ENCODE peak calls at places on chromosomes 11 and 22, in five cellular contexts. W, O, H, U and D are unnamed samples.
A peak's percentile ranks its signal among the peaks of the same experiment; 100 is the strongest.

GRCh38 chr11:129788278-129788677 is 27.4 kb upstream of the TMEM45B start:
- DNase-seq in O (no peak), H (no peak), W (no peak), U (no peak), D (no peak)

GRCh38 chr11:15073361-15074205 is at the start of gene CALCB:
- DNase-seq in O (no peak), H (no peak), U (no peak), W (no peak), D (no peak)

GRCh38 chr11:72668645-72669347 is 5.4 kb downstream of the PDE2A start:
- DNase-seq in U (no peak), H (no peak), O (no peak), W (no peak), D (no peak)

GRCh38 chr11:115161876-115162275 is 342.3 kb downstream of the CADM1 start:
- DNase-seq in O (no peak), W (no peak), U (no peak), H (no peak), D (no peak)

GRCh38 chr22:36048911-36049677 is 20.5 kb upstream of the RBFOX2 start:
- DNase-seq in W (no peak), O (no peak), H (no peak), U (no peak), D (no peak)

GRCh38 chr22:19554834-19555404 is 30.7 kb upstream of the CLDN5 start:
- DNase-seq in W (no peak), O (no peak), U (peak; percentile 28), H (no peak), D (no peak)

GRCh38 chr11:77250881-77251640 is 50.4 kb downstream of the GDPD4 start:
- DNase-seq in H (no peak), W (no peak), U (no peak), O (no peak), D (no peak)

GRCh38 chr22:39092111-39092867 is 4.8 kb upstream of the APOBEC3H start:
- DNase-seq in W (no peak), O (no peak), U (no peak), H (no peak), D (no peak)

GRCh38 chr11:8369592-8370205 is 106.0 kb upstream of the LMO1 start:
- DNase-seq in U (no peak), O (no peak), H (no peak), W (no peak), D (no peak)

GRCh38 chr11:63666874-63667273 is 4.3 kb downstream of the ATL3 start:
- DNase-seq in O (no peak), U (no peak), H (no peak), W (no peak), D (no peak)

GRCh38 chr22:34946339-34946985 is 119.5 kb upstream of the ISX start:
- DNase-seq in H (no peak), U (no peak), W (no peak), O (no peak), D (no peak)

GRCh38 chr11:67640021-67640757 is 626 bp upstream of the TBX10 start:
- DNase-seq in W (peak; percentile 57), U (peak; percentile 36), O (peak; percentile 54), H (peak; percentile 61), D (no peak)

GRCh38 chr11:69918938-69919650 is 99.9 kb upstream of the FGF3 start:
- DNase-seq in H (peak; percentile 55), W (peak; percentile 73), O (no peak), U (peak; percentile 43), D (no peak)

GRCh38 chr11:34356918-34357645 is 728 bp downstream of the ABTB2 start:
- DNase-seq in O (peak; percentile 43), H (no peak), W (peak; percentile 59), U (no peak), D (no peak)

GRCh38 chr11:34354782-34355181 is 3.0 kb downstream of the ABTB2 start:
- DNase-seq in O (no peak), W (no peak), H (no peak), U (no peak), D (no peak)

GRCh38 chr11:34355726-34356125 is 2.1 kb downstream of the ABTB2 start:
- DNase-seq in H (no peak), W (no peak), O (no peak), U (no peak), D (no peak)

GRCh38 chr11:34356576-34356917 is 1.3 kb downstream of the ABTB2 start:
- DNase-seq in H (no peak), U (no peak), W (no peak), O (no peak), D (no peak)

GRCh38 chr11:34356130-34356529 is 1.7 kb downstream of the ABTB2 start:
- DNase-seq in U (no peak), O (no peak), H (no peak), W (no peak), D (no peak)
- TF ChIP-seq CTCF in U (no peak), O (no peak), H (no peak), W (no peak), D (peak; percentile 14)

GRCh38 chr22:25170426-25170980 is 29.2 kb upstream of the CRYBB3 start:
- DNase-seq in W (no peak), U (no peak), H (no peak), O (no peak), D (no peak)

GRCh38 chr22:25169278-25170031 is 30.2 kb upstream of the CRYBB3 start:
- DNase-seq in U (peak; percentile 33), W (peak; percentile 31), H (no peak), O (no peak), D (no peak)

GRCh38 chr22:25174888-25175411 is 24.7 kb upstream of the CRYBB3 start:
- DNase-seq in U (no peak), O (no peak), H (no peak), W (no peak), D (no peak)

GRCh38 chr22:25174156-25174887 is 25.3 kb upstream of the CRYBB3 start:
- DNase-seq in U (no peak), W (no peak), H (no peak), O (no peak), D (no peak)

GRCh38 chr22:25172153-25172552 is 27.5 kb upstream of the CRYBB3 start:
- DNase-seq in W (no peak), U (peak; percentile 8), O (no peak), H (no peak), D (no peak)
- TF ChIP-seq CTCF in W (peak; percentile 15), U (peak; percentile 59), O (no peak), H (no peak), D (peak; percentile 41)

GRCh38 chr11:132186699-132187098 is 816.3 kb downstream of the NTM start:
- DNase-seq in H (no peak), O (no peak), U (no peak), W (no peak), D (no peak)

GRCh38 chr11:132186193-132186592 is 815.8 kb downstream of the NTM start:
- DNase-seq in U (no peak), O (no peak), W (no peak), H (no peak), D (no peak)

GRCh38 chr11:132187814-132188213 is 817.4 kb downstream of the NTM start:
- DNase-seq in O (no peak), W (no peak), U (no peak), H (no peak), D (no peak)

GRCh38 chr11:132187391-132187790 is 817.0 kb downstream of the NTM start:
- DNase-seq in O (no peak), W (no peak), H (no peak), U (no peak), D (no peak)

GRCh38 chr11:132184079-132184478 is 813.7 kb downstream of the NTM start:
- DNase-seq in W (no peak), H (no peak), O (no peak), U (no peak), D (no peak)
- TF ChIP-seq CTCF in W (no peak), H (no peak), O (no peak), U (no peak), D (no peak)

GRCh38 chr11:122293298-122294023 is 177.4 kb upstream of the BLID start:
- DNase-seq in U (no peak), W (no peak), O (no peak), H (no peak), D (no peak)
- TF ChIP-seq CTCF in U (peak; percentile 26), W (no peak), O (no peak), H (no peak), D (no peak)

DNA sequence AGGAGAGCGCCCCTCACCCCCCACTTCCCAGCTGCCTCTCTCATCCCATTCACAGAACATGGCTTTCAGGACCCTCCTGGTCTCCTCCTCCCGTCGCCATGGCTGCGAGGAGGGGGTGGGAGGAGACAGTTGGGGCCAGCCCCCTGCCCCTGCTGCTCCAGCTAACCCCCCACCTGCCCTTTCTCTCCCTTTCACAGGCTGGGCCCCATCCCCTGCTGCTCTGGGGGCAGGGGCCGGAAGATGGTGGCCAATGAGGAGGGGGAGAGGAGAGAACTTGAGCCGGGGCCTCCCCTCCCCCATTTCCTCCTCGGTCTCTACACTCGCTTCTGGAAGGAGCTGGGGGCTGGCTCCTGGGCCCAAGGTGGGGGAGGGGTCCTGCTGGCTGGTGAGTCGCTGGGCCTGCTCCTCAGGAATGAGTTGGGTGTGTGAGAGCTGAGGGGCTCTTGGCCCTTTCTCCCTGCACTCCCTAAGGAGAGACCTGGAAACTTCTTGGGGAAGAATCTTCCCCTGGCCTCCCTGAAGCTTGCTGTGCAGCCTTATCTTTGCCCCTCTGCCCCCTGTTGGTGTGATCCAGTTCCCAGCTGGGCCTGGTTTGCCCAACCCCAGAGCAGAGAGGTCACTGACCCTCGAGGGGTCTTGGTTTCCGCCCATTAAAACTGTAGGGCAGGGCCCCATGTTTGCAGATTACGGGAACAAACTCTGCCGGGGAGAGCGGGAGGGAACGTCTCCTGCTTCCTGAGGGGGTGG is 10.2 kb downstream of the YPEL4 start:
- DNase-seq in H (no peak), U (no peak), O (no peak), W (no peak), D (no peak)
- TF ChIP-seq CTCF in H (no peak), U (no peak), O (no peak), W (no peak), D (no peak)

DNA sequence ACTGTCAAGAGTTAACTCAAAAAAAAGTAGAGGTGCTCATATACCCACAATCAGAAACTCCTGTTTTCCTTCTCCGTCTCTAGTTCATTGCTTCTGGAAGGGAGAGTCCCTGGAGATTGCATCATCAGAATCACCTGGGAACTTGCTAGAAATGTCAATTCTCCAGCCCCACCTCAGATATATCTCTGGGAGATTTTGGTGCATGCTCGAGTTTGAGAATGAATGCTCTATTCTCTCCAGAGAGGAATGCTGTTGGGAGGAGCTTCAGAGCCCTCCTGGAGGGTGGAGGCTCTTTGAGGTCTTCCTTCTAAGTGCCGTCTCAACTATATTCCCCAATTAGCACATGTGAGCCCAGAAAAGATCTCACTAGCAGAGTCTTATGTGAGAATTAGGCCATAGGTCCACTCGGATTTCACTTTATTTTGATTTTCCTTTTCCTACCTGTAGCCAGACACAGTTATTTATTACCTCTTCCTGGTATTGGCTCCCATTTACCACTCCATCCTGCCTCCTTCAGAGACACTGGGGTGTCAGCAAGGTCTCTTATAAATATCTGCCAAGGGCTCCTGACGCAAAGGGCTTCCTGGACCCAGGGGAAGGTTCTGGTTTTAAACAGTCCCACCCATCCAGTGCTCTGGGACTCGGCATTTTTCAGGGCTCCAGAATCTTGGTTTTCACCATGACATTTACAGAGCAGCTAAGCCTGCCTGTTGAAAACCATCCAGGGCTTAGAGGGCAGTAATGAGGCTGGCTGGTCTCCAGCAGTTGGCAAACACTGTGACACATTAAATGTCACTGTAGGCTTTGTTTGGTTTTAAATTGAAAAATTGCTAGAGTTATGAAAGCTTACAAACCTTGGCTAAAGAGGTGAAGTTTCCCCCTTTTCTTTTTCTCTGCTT is 136.2 kb downstream of the CD44 start:
- DNase-seq in O (peak; percentile 51), U (no peak), W (peak; percentile 76), H (no peak), D (no peak)
- TF ChIP-seq CTCF in O (no peak), U (no peak), W (no peak), H (no peak), D (no peak)